ENCODE peak calls at places on chromosomes 11 and 22, in four cellular contexts. C is left ventricle myocardium inferior; G is CD8-positive, alpha-beta T cell; D is stomach. K is an unnamed sample. For H3K4me1, the result is how much of the 10 kb centered on the place peaks cover.

GRCh38 chr11:117823941-117824420 is 563 bp downstream of the FXYD2 start:
- DNase-seq in C (peak), G (no peak), D (no peak), K (no peak)

GRCh38 chr11:62665630-62666258 is 632 bp downstream of the CSKMT start:
- DNase-seq in C (no peak), G (peak), D (peak), K (peak)

GRCh38 chr22:44892243-44892642 is 117.6 kb downstream of the PHF21B start:
- DNase-seq in C (no peak), G (no peak), D (no peak), K (no peak)

GRCh38 chr22:22813126-22814075 is 74.2 kb upstream of the IGLL5 start:
- DNase-seq in C (no peak), G (peak), D (no peak), K (no peak)

GRCh38 chr22:37176464-37177061 is 11.5 kb downstream of the C1QTNF6 start:
- DNase-seq in C (peak), G (no peak), D (peak), K (no peak)

GRCh38 chr11:120756931-120757330 is 245.4 kb downstream of the GRIK4 start:
- DNase-seq in C (no peak), G (no peak), D (no peak), K (no peak)

GRCh38 chr22:24426859-24427499 is 420 bp upstream of the ADORA2A start:
- DNase-seq in C (no peak), G (no peak), D (no peak), K (no peak)

GRCh38 chr11:74465291-74465708 is 2.0 kb downstream of the KCNE3 start:
- DNase-seq in C (no peak), G (no peak), D (peak), K (no peak)

GRCh38 chr11:12968101-12968500 is 41.0 kb upstream of the RASSF10 start:
- DNase-seq in C (no peak), G (no peak), D (no peak), K (peak)

GRCh38 chr22:33584152-33584551 is 336.1 kb downstream of the LARGE1 start:
- DNase-seq in C (no peak), G (no peak), D (no peak), K (no peak)

GRCh38 chr22:21571679-21572078 is 4.2 kb downstream of the UBE2L3 start:
- DNase-seq in C (no peak), G (no peak), D (no peak), K (no peak)
- H3K4me1 ChIP-seq in C (half or more), G (half or more), D (half or more), K (under half)

GRCh38 chr11:116697639-116698038 is 75.1 kb downstream of the BUD13 start:
- DNase-seq in C (no peak), G (peak), D (peak), K (no peak)

GRCh38 chr11:116695657-116696254 is 77.0 kb downstream of the BUD13 start:
- DNase-seq in C (no peak), G (no peak), D (no peak), K (no peak)

GRCh38 chr11:116697011-116697410 is 75.8 kb downstream of the BUD13 start:
- DNase-seq in C (no peak), G (peak), D (no peak), K (no peak)

GRCh38 chr11:116694815-116695590 is 77.8 kb downstream of the BUD13 start:
- DNase-seq in C (no peak), G (peak), D (peak), K (no peak)

GRCh38 chr11:116696381-116696941 is 76.3 kb downstream of the BUD13 start:
- DNase-seq in C (no peak), G (peak), D (peak), K (no peak)
- H3K27ac ChIP-seq in C (no peak), G (no peak), D (no peak), K (no peak)

DNA sequence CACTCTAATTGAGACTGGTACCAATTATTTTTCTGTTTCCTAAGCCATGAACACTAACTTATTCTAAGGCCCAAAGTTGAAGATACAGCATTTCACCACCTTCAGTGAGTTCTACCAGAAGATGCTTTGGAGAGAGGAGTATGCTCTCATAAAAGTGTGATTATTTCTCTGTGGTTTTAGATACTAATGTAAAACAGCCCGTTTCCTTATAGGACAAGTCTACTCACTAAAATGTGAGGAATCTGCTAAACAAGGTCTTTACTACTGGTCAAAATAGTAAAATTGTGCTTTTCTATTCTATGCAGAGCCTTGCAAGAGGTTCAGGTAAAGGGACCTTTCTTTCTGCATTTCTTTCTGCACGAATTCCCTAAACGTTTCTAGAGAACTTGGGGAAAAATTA is 2.4 kb downstream of the LGR4 start:
- DNase-seq in C (no peak), G (no peak), D (no peak), K (no peak)
- H3K4me1 ChIP-seq in C (half or more), G (under half), D (under half), K (under half)

GRCh38 chr22:19972251-19972650 is 30.6 kb upstream of the TXNRD2 start:
- DNase-seq in C (no peak), G (no peak), D (no peak), K (no peak)

GRCh38 chr22:19970031-19970478 is 28.4 kb upstream of the TXNRD2 start:
- DNase-seq in C (no peak), G (no peak), D (no peak), K (no peak)

GRCh38 chr22:19969141-19969928 is 27.7 kb upstream of the TXNRD2 start:
- DNase-seq in C (no peak), G (no peak), D (no peak), K (no peak)

GRCh38 chr22:19971276-19972124 is 29.9 kb upstream of the TXNRD2 start:
- DNase-seq in C (no peak), G (peak), D (peak), K (no peak)

GRCh38 chr22:19970479-19971275 is 29.1 kb upstream of the TXNRD2 start:
- DNase-seq in C (peak), G (peak), D (peak), K (peak)
- H3K27ac ChIP-seq in C (peak), G (no peak), D (peak), K (no peak)